ENCODE peak calls at places on chromosome 10, in ten cellular contexts. G, Z, O, E, B, R, D, F, S and T are unnamed samples.

GRCh38 chr10:121444515-121444914 is 153.7 kb downstream of the FGFR2 start:
- DNase-seq in G (no peak), Z (no peak), O (no peak), E (no peak), B (no peak), R (no peak), D (no peak), F (no peak), S (no peak), T (no peak)

GRCh38 chr10:71746344-71747037 is 26.8 kb downstream of the VSIR start:
- DNase-seq in G (peak; percentile 71), Z (peak; percentile 82), O (peak; percentile 62), E (no peak), B (no peak), R (no peak), D (no peak), F (no peak), S (no peak), T (peak; percentile 87)

GRCh38 chr10:128047991-128048826 is 78.0 kb downstream of the MKI67 start:
- DNase-seq in G (no peak), Z (peak; percentile 63), O (peak; percentile 74), E (peak; percentile 53), B (peak; percentile 42), R (peak; percentile 62), D (peak; percentile 50), F (no peak), S (peak; percentile 50), T (peak; percentile 48)

GRCh38 chr10:92238586-92239098 is 52.2 kb downstream of the CPEB3 start:
- DNase-seq in G (peak; percentile 69), Z (peak; percentile 73), O (no peak), E (peak; percentile 43), B (peak; percentile 92), R (no peak), D (peak; percentile 55), F (no peak), S (no peak), T (peak; percentile 84)

GRCh38 chr10:132442636-132443035 is 45.6 kb downstream of the PWWP2B start:
- DNase-seq in G (no peak), Z (peak; percentile 77), O (no peak), E (no peak), B (no peak), R (no peak), D (no peak), F (no peak), S (no peak), T (no peak)

GRCh38 chr10:35633006-35633980 is 8.8 kb downstream of the FZD8 start:
- DNase-seq in G (no peak), Z (no peak), O (no peak), E (no peak), B (no peak), R (no peak), D (no peak), F (peak; percentile 35), S (no peak), T (no peak)

GRCh38 chr10:67306588-67307205 is 380.9 kb downstream of the LRRTM3 start:
- DNase-seq in G (no peak), Z (no peak), O (peak; percentile 22), E (peak; percentile 4), B (peak; percentile 29), R (no peak), D (peak; percentile 6), F (peak; percentile 47), S (no peak), T (peak; percentile 22)

GRCh38 chr10:78401882-78402367 is 368.3 kb downstream of the RPS24 start:
- DNase-seq in G (no peak), Z (no peak), O (no peak), E (no peak), B (no peak), R (peak; percentile 59), D (no peak), F (peak; percentile 92), S (no peak), T (no peak)

GRCh38 chr10:59829601-59830000 is 76.3 kb upstream of the MRLN start:
- DNase-seq in G (no peak), Z (no peak), O (no peak), E (no peak), B (no peak), R (no peak), D (no peak), F (no peak), S (no peak), T (no peak)

GRCh38 chr10:59833810-59834209 is 72.5 kb downstream of the CCDC6 start:
- DNase-seq in G (no peak), Z (no peak), O (peak; percentile 70), E (no peak), B (no peak), R (no peak), D (no peak), F (no peak), S (no peak), T (peak; percentile 33)

GRCh38 chr10:59830601-59831259 is 75.6 kb downstream of the CCDC6 start:
- DNase-seq in G (no peak), Z (no peak), O (peak; percentile 53), E (peak; percentile 56), B (peak; percentile 70), R (no peak), D (peak; percentile 61), F (peak; percentile 71), S (no peak), T (peak; percentile 67)

GRCh38 chr10:59829024-59829423 is 75.8 kb upstream of the MRLN start:
- DNase-seq in G (no peak), Z (no peak), O (no peak), E (peak; percentile 17), B (no peak), R (no peak), D (no peak), F (no peak), S (no peak), T (no peak)

GRCh38 chr10:59831658-59832503 is 74.5 kb downstream of the CCDC6 start:
- DNase-seq in G (no peak), Z (no peak), O (no peak), E (no peak), B (no peak), R (no peak), D (no peak), F (no peak), S (no peak), T (peak; percentile 86)
- H3K4me1 ChIP-seq in G (no peaks in the 10 kb centered on the region), Z (no peaks in the 10 kb centered on the region), O (peaks cover 49% of the 10 kb centered on the region), E (no peaks in the 10 kb centered on the region), B (no peaks in the 10 kb centered on the region), R (no peaks in the 10 kb centered on the region), D (no peaks in the 10 kb centered on the region), F (no peaks in the 10 kb centered on the region), S (no peaks in the 10 kb centered on the region), T (peaks cover 6% of the 10 kb centered on the region)

GRCh38 chr10:47340613-47341170 is 7.5 kb upstream of the RBP3 start:
- DNase-seq in G (no peak), Z (peak; percentile 64), O (peak; percentile 45), E (peak; percentile 60), B (peak; percentile 59), R (peak; percentile 73), D (peak; percentile 48), F (peak; percentile 58), S (peak; percentile 72), T (peak; percentile 79)

GRCh38 chr10:47337243-47337642 is 10.9 kb upstream of the RBP3 start:
- DNase-seq in G (no peak), Z (no peak), O (no peak), E (no peak), B (no peak), R (peak; percentile 3), D (no peak), F (no peak), S (no peak), T (no peak)

GRCh38 chr10:47336387-47337134 is 11.6 kb upstream of the RBP3 start:
- DNase-seq in G (no peak), Z (peak; percentile 55), O (no peak), E (peak; percentile 82), B (peak; percentile 40), R (peak; percentile 31), D (no peak), F (no peak), S (no peak), T (no peak)

GRCh38 chr10:47339759-47340612 is 8.2 kb upstream of the RBP3 start:
- DNase-seq in G (no peak), Z (peak; percentile 49), O (no peak), E (no peak), B (no peak), R (peak; percentile 57), D (no peak), F (no peak), S (no peak), T (no peak)

GRCh38 chr10:47339186-47339735 is 8.9 kb upstream of the RBP3 start:
- DNase-seq in G (no peak), Z (peak; percentile 32), O (no peak), E (no peak), B (no peak), R (peak; percentile 34), D (no peak), F (no peak), S (no peak), T (no peak)
- H3K4me1 ChIP-seq in G (no peaks in the 10 kb centered on the region), Z (no peaks in the 10 kb centered on the region), O (no peaks in the 10 kb centered on the region), E (peaks cover 1% of the 10 kb centered on the region), B (no peaks in the 10 kb centered on the region), R (no peaks in the 10 kb centered on the region), D (peaks cover 3% of the 10 kb centered on the region), F (no peaks in the 10 kb centered on the region), S (no peaks in the 10 kb centered on the region), T (no peaks in the 10 kb centered on the region)

DNA sequence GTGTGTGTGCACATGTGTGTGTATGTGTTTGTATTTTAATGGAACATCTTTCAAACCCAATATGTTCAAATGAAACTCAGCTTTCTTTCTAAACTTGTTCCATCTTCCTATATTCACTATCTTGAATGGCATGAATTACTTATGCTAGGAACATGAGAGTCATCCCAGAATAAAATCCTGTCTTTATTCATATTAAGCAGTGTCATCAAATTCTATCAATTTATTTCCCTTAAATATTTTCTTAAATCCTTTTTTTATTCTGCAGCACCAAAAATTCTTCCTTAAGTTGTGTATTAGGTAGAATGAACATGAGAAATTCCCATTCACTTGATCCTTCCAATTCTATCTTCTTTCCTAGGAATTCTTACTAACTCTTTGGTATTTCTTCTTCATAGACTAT is 146.6 kb upstream of the PCDH15 start:
- DNase-seq in G (no peak), Z (no peak), O (no peak), E (no peak), B (no peak), R (no peak), D (no peak), F (no peak), S (no peak), T (no peak)
- H3K4me1 ChIP-seq in G (no peaks in the 10 kb centered on the region), Z (no peaks in the 10 kb centered on the region), O (no peaks in the 10 kb centered on the region), E (no peaks in the 10 kb centered on the region), B (no peaks in the 10 kb centered on the region), R (no peaks in the 10 kb centered on the region), D (no peaks in the 10 kb centered on the region), F (no peaks in the 10 kb centered on the region), S (no peaks in the 10 kb centered on the region), T (no peaks in the 10 kb centered on the region)

DNA sequence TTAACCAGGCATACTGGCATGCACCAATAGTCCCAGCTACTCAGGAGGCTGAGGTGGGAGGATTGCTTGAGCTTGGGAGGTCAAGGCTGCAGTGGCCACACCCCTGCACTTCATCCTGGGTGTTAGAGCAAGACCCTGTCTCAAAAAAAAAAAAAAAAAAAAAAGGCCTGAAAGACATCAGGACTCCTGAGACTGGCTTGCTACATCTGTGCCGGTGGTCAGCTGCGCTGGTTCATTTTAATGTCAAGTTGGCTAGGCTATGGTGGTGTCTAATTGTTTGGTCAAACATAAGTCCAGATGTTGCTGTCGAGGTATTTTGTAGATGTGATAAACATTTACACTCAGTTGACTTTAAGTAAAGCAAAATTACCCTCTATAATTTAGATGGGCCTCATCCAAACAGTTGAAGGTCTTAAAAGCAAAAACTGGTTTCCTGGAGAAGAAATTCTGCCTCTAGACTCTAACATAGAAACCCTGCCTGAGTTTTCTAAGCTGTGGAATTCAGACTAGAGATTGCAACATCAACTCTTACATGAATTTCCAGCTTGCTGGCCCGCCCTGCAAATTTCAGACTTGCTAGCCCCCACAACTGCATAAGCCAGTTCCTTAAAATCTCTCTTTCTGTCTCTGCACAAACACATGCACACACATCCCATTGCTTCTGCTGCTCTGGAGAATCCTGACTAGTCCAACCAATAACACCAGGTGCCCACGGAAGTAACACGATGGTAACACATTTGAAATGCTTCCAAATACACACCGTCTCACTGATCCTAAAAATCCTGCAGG is 18.2 kb downstream of the MYOF start:
- DNase-seq in G (peak; percentile 62), Z (no peak), O (no peak), E (peak; percentile 71), B (peak; percentile 89), R (no peak), D (peak; percentile 83), F (no peak), S (no peak), T (no peak)
- H3K4me1 ChIP-seq in G (peaks cover 89% of the 10 kb centered on the region), Z (peaks cover 14% of the 10 kb centered on the region), O (peaks cover 22% of the 10 kb centered on the region), E (peaks cover 53% of the 10 kb centered on the region), B (peaks cover 88% of the 10 kb centered on the region), R (peaks cover 5% of the 10 kb centered on the region), D (peaks cover 28% of the 10 kb centered on the region), F (peaks cover 24% of the 10 kb centered on the region), S (no peaks in the 10 kb centered on the region), T (peaks cover 14% of the 10 kb centered on the region)